ENCODE peak calls at places on chromosome 9, in five cellular contexts. One of them, this sample, is unnamed.

GRCh38 chr9:87076825-87077224 is 129.5 kb upstream of the GAS1 start:
- DNase-seq in HT-29: no peak
- DNase-seq in amygdala: no peak
- DNase-seq in A549: no peak
- DNase-seq in activated CD4-positive, alpha-beta memory T cell treated with anti-CD3 and anti-CD28 coated beads for 36 hours: no peak
- DNase-seq in this sample: no peak

GRCh38 chr9:88551546-88552137 is 16.7 kb downstream of the NXNL2 start:
- DNase-seq in HT-29: no peak
- DNase-seq in amygdala: no peak
- DNase-seq in A549: no peak
- DNase-seq in activated CD4-positive, alpha-beta memory T cell treated with anti-CD3 and anti-CD28 coated beads for 36 hours: no peak
- DNase-seq in this sample: no peak

GRCh38 chr9:124769451-124770358 is 1.4 kb downstream of the NR6A1 start:
- DNase-seq in HT-29: peak
- DNase-seq in amygdala: no peak
- DNase-seq in A549: peak
- DNase-seq in activated CD4-positive, alpha-beta memory T cell treated with anti-CD3 and anti-CD28 coated beads for 36 hours: peak
- DNase-seq in this sample: no peak

GRCh38 chr9:16535555-16535954 is 334.9 kb downstream of the BNC2 start:
- DNase-seq in HT-29: no peak
- DNase-seq in amygdala: no peak
- DNase-seq in A549: no peak
- DNase-seq in activated CD4-positive, alpha-beta memory T cell treated with anti-CD3 and anti-CD28 coated beads for 36 hours: no peak
- DNase-seq in this sample: no peak

GRCh38 chr9:21873540-21874221 is 71.2 kb downstream of the MTAP start:
- DNase-seq in HT-29: peak
- DNase-seq in amygdala: no peak
- DNase-seq in A549: no peak
- DNase-seq in activated CD4-positive, alpha-beta memory T cell treated with anti-CD3 and anti-CD28 coated beads for 36 hours: no peak
- DNase-seq in this sample: no peak

GRCh38 chr9:91781116-91781515 is 168.9 kb downstream of the ROR2 start:
- DNase-seq in HT-29: no peak
- DNase-seq in amygdala: no peak
- DNase-seq in A549: no peak
- DNase-seq in activated CD4-positive, alpha-beta memory T cell treated with anti-CD3 and anti-CD28 coated beads for 36 hours: no peak
- DNase-seq in this sample: no peak

GRCh38 chr9:16964228-16964627 is 93.8 kb upstream of the BNC2 start:
- DNase-seq in HT-29: no peak
- DNase-seq in amygdala: no peak
- DNase-seq in A549: no peak
- DNase-seq in activated CD4-positive, alpha-beta memory T cell treated with anti-CD3 and anti-CD28 coated beads for 36 hours: no peak
- DNase-seq in this sample: no peak

GRCh38 chr9:133574791-133575672 is 34.2 kb downstream of the FAM163B start:
- DNase-seq in HT-29: no peak
- DNase-seq in amygdala: no peak
- DNase-seq in A549: no peak
- DNase-seq in activated CD4-positive, alpha-beta memory T cell treated with anti-CD3 and anti-CD28 coated beads for 36 hours: no peak
- DNase-seq in this sample: no peak

GRCh38 chr9:87556821-87557220 is 59.2 kb downstream of the DAPK1 start:
- DNase-seq in HT-29: no peak
- DNase-seq in amygdala: no peak
- DNase-seq in A549: no peak
- DNase-seq in activated CD4-positive, alpha-beta memory T cell treated with anti-CD3 and anti-CD28 coated beads for 36 hours: no peak
- DNase-seq in this sample: no peak

GRCh38 chr9:20640331-20641187 is 18.3 kb upstream of the MLLT3 start:
- DNase-seq in HT-29: peak
- DNase-seq in amygdala: peak
- DNase-seq in A549: no peak
- DNase-seq in activated CD4-positive, alpha-beta memory T cell treated with anti-CD3 and anti-CD28 coated beads for 36 hours: peak
- DNase-seq in this sample: no peak

GRCh38 chr9:134069536-134070399 is 1.9 kb upstream of the BRD3 start:
- DNase-seq in HT-29: no peak
- DNase-seq in amygdala: no peak
- DNase-seq in A549: no peak
- DNase-seq in activated CD4-positive, alpha-beta memory T cell treated with anti-CD3 and anti-CD28 coated beads for 36 hours: no peak
- DNase-seq in this sample: no peak

GRCh38 chr9:24059651-24060050 is 233.6 kb upstream of the ELAVL2 start:
- DNase-seq in HT-29: no peak
- DNase-seq in amygdala: no peak
- DNase-seq in A549: no peak
- DNase-seq in activated CD4-positive, alpha-beta memory T cell treated with anti-CD3 and anti-CD28 coated beads for 36 hours: no peak
- DNase-seq in this sample: no peak

GRCh38 chr9:135150981-135151380 is 63.5 kb downstream of the OLFM1 start:
- DNase-seq in HT-29: no peak
- DNase-seq in amygdala: no peak
- DNase-seq in A549: no peak
- DNase-seq in activated CD4-positive, alpha-beta memory T cell treated with anti-CD3 and anti-CD28 coated beads for 36 hours: no peak
- DNase-seq in this sample: no peak

GRCh38 chr9:31137850-31138160 is 1246.6 kb upstream of the ACO1 start:
- DNase-seq in HT-29: no peak
- DNase-seq in amygdala: no peak
- DNase-seq in A549: no peak
- DNase-seq in activated CD4-positive, alpha-beta memory T cell treated with anti-CD3 and anti-CD28 coated beads for 36 hours: no peak
- DNase-seq in this sample: no peak

GRCh38 chr9:108933231-108933630 is 693 bp downstream of the ELP1 start:
- DNase-seq in HT-29: peak
- DNase-seq in amygdala: no peak
- DNase-seq in A549: no peak
- DNase-seq in activated CD4-positive, alpha-beta memory T cell treated with anti-CD3 and anti-CD28 coated beads for 36 hours: no peak
- DNase-seq in this sample: no peak

GRCh38 chr9:85515021-85515420 is 226.7 kb downstream of the AGTPBP1 start:
- DNase-seq in HT-29: no peak
- DNase-seq in amygdala: no peak
- DNase-seq in A549: no peak
- DNase-seq in activated CD4-positive, alpha-beta memory T cell treated with anti-CD3 and anti-CD28 coated beads for 36 hours: no peak
- DNase-seq in this sample: no peak

GRCh38 chr9:135315572-135315971 is 164.0 kb upstream of the PPP1R26 start:
- DNase-seq in HT-29: no peak
- DNase-seq in amygdala: no peak
- DNase-seq in A549: no peak
- DNase-seq in activated CD4-positive, alpha-beta memory T cell treated with anti-CD3 and anti-CD28 coated beads for 36 hours: no peak
- DNase-seq in this sample: no peak

GRCh38 chr9:23587433-23587832 is 238.6 kb downstream of the ELAVL2 start:
- DNase-seq in HT-29: no peak
- DNase-seq in amygdala: peak
- DNase-seq in A549: no peak
- DNase-seq in activated CD4-positive, alpha-beta memory T cell treated with anti-CD3 and anti-CD28 coated beads for 36 hours: no peak
- DNase-seq in this sample: no peak

GRCh38 chr9:14238518-14238917 is 75.4 kb downstream of the NFIB start:
- DNase-seq in HT-29: peak
- DNase-seq in amygdala: no peak
- DNase-seq in A549: peak
- DNase-seq in activated CD4-positive, alpha-beta memory T cell treated with anti-CD3 and anti-CD28 coated beads for 36 hours: no peak
- DNase-seq in this sample: no peak

GRCh38 chr9:117555964-117556629 is 141.2 kb upstream of the ASTN2 start:
- DNase-seq in HT-29: peak
- DNase-seq in amygdala: peak
- DNase-seq in A549: peak
- DNase-seq in activated CD4-positive, alpha-beta memory T cell treated with anti-CD3 and anti-CD28 coated beads for 36 hours: peak
- DNase-seq in this sample: no peak

GRCh38 chr9:16450578-16450977 is 419.9 kb downstream of the BNC2 start:
- DNase-seq in HT-29: no peak
- DNase-seq in amygdala: no peak
- DNase-seq in A549: no peak
- DNase-seq in activated CD4-positive, alpha-beta memory T cell treated with anti-CD3 and anti-CD28 coated beads for 36 hours: no peak
- DNase-seq in this sample: no peak

GRCh38 chr9:21153688-21154608 is 12.3 kb upstream of the IFNW1 start:
- DNase-seq in HT-29: peak
- DNase-seq in amygdala: no peak
- DNase-seq in A549: no peak
- DNase-seq in activated CD4-positive, alpha-beta memory T cell treated with anti-CD3 and anti-CD28 coated beads for 36 hours: no peak
- DNase-seq in this sample: no peak

GRCh38 chr9:126149661-126150060 is 177.0 kb upstream of the MVB12B start:
- DNase-seq in HT-29: no peak
- DNase-seq in amygdala: no peak
- DNase-seq in A549: no peak
- DNase-seq in activated CD4-positive, alpha-beta memory T cell treated with anti-CD3 and anti-CD28 coated beads for 36 hours: peak
- DNase-seq in this sample: no peak

GRCh38 chr9:81892440-81892839 is 35.8 kb upstream of the SPATA31D4 start:
- DNase-seq in HT-29: no peak
- DNase-seq in amygdala: no peak
- DNase-seq in A549: no peak
- DNase-seq in activated CD4-positive, alpha-beta memory T cell treated with anti-CD3 and anti-CD28 coated beads for 36 hours: no peak
- DNase-seq in this sample: no peak

GRCh38 chr9:13002740-13003139 is 227.9 kb downstream of the LURAP1L start:
- DNase-seq in HT-29: no peak
- DNase-seq in amygdala: no peak
- DNase-seq in A549: no peak
- DNase-seq in activated CD4-positive, alpha-beta memory T cell treated with anti-CD3 and anti-CD28 coated beads for 36 hours: no peak
- DNase-seq in this sample: no peak

GRCh38 chr9:20732118-20732517 is 48.1 kb downstream of the FOCAD start:
- DNase-seq in HT-29: no peak
- DNase-seq in amygdala: no peak
- DNase-seq in A549: peak
- DNase-seq in activated CD4-positive, alpha-beta memory T cell treated with anti-CD3 and anti-CD28 coated beads for 36 hours: no peak
- DNase-seq in this sample: no peak